ENCODE peak calls at places on chromosomes 12 and 14, in four cellular contexts. R is right lobe of liver, O is breast epithelium, M is astrocyte of the spinal cord. U is an unnamed sample.

GRCh38 chr12:87382959-87383591 is 646.1 kb downstream of the C12orf50 start:
- DNase-seq in O (no peak), R (no peak), M (no peak), U (no peak)

GRCh38 chr14:89344871-89345270 is 72.2 kb downstream of the FOXN3 start:
- DNase-seq in O (no peak), R (no peak), M (no peak), U (no peak)

GRCh38 chr12:21599143-21599999 is 5.3 kb downstream of the GYS2 start:
- DNase-seq in M (no peak), O (no peak), R (no peak), U (no peak)

GRCh38 chr14:77053046-77053841 is 24.7 kb upstream of the IRF2BPL start:
- DNase-seq in O (no peak), R (peak), M (peak), U (no peak)

GRCh38 chr12:55930771-55931316 is at the start of gene DGKA:
- DNase-seq in R (no peak), O (no peak), M (peak), U (no peak)

GRCh38 chr12:113424915-113425823 is 3.0 kb downstream of the SDSL start:
- DNase-seq in R (peak), O (no peak), M (peak), U (no peak)

GRCh38 chr12:12327802-12328201 is 22.2 kb downstream of the MANSC1 start:
- DNase-seq in M (peak), R (no peak), O (no peak), U (no peak)

GRCh38 chr12:92899388-92900001 is 29.6 kb downstream of the EEA1 start:
- DNase-seq in R (peak), O (peak), M (peak), U (peak)

GRCh38 chr14:68574906-68575305 is 218.0 kb downstream of the ZFP36L1 start:
- DNase-seq in M (peak), R (no peak), O (no peak), U (no peak)

GRCh38 chr12:79421236-79421740 is 269.5 kb downstream of the PAWR start:
- DNase-seq in M (no peak), O (no peak), R (no peak), U (no peak)

GRCh38 chr12:67590122-67590795 is 58.3 kb upstream of the DYRK2 start:
- DNase-seq in M (no peak), R (no peak), O (no peak), U (peak)

GRCh38 chr12:64618953-64619590 is 8.8 kb downstream of the RASSF3 start:
- DNase-seq in R (peak), M (peak), O (no peak), U (no peak)

GRCh38 chr12:4133636-4134433 is 139.7 kb upstream of the CCND2 start:
- DNase-seq in R (peak), O (no peak), M (no peak), U (no peak)

GRCh38 chr14:86196476-86196875 is 666.5 kb downstream of the FLRT2 start:
- DNase-seq in M (no peak), O (no peak), R (no peak), U (no peak)

GRCh38 chr14:44700184-44700583 is 193.1 kb upstream of the FSCB start:
- DNase-seq in R (no peak), O (no peak), M (peak), U (no peak)

GRCh38 chr12:96766232-96766631 is 140.8 kb upstream of the NEDD1 start:
- DNase-seq in O (no peak), R (no peak), M (no peak), U (no peak)

GRCh38 chr12:59023861-59024424 is 103.6 kb upstream of the LRIG3 start:
- DNase-seq in M (no peak), O (no peak), R (no peak), U (no peak)

GRCh38 chr14:74211945-74212580 is 27.2 kb upstream of the VSX2 start:
- DNase-seq in R (no peak), M (no peak), O (no peak), U (no peak)

GRCh38 chr14:74204481-74204880 is 34.8 kb upstream of the VSX2 start:
- DNase-seq in M (no peak), R (no peak), O (no peak), U (no peak)

GRCh38 chr14:74202113-74202512 is 37.1 kb upstream of the VSX2 start:
- DNase-seq in R (no peak), M (no peak), O (no peak), U (peak)

GRCh38 chr14:74203546-74203945 is 35.7 kb upstream of the VSX2 start:
- DNase-seq in R (no peak), O (no peak), M (no peak), U (peak)

GRCh38 chr14:74207943-74208342 is 31.3 kb upstream of the VSX2 start:
- DNase-seq in M (no peak), O (no peak), R (no peak), U (no peak)
- TF ChIP-seq CTCF in M (peak), O (no peak), R (no peak), U (no peak)

DNA sequence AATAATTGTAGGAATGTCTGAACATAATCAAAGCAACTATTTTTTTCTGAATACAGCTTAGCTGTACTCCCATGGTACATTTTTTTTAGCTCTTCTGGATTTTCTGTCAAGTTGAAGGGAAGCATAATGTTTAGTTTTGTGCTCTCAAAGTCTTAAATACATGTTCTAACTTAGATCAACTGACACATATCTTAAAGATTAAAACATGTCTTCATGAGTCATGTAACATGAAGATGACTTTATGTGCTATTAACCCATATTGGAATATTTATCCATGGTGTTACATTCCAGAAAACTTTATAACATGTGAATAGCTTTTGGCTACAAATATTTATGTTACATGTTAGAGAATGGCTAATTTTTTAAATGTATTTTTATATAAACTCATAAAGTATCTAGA is 255.7 kb downstream of the BTG1 start:
- DNase-seq in O (no peak), M (no peak), R (no peak), U (no peak)
- TF ChIP-seq CTCF in O (no peak), M (no peak), R (no peak), U (no peak)

GRCh38 chr14:104794641-104795467 is 694 bp downstream of the AKT1 start:
- DNase-seq in O (no peak), R (no peak), M (peak), U (no peak)
- TF ChIP-seq CTCF in O (no peak), R (no peak), M (no peak), U (no peak)

DNA sequence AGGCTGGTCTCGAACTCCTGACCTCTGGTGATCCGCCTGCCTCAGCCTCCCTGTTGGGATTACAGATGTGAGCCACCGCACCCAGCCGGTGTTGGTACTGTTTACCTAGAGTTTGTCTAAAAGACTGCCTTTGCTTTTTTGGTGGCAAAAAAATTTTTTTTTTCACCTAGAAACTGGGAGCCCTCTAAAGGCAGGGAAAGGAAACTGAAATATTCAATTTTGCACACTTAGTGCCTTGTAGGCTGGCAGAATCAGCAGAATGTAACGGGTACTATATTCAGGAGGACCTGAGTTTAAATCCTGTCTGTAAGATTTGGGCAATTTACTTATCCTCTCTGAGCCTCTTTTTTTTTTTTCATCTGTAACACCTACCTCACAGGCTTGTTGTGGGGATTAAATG is 43.6 kb downstream of the PAPLN start:
- DNase-seq in O (no peak), R (no peak), M (no peak), U (no peak)
- TF ChIP-seq CTCF in O (no peak), R (no peak), M (no peak), U (no peak)

GRCh38 chr14:104684449-104684821 is 5.0 kb upstream of the INF2 start:
- DNase-seq in O (no peak), R (no peak), M (no peak), U (no peak)

GRCh38 chr14:104683653-104684448 is 5.6 kb upstream of the INF2 start:
- DNase-seq in R (no peak), O (no peak), M (no peak), U (no peak)

GRCh38 chr14:104685998-104686610 is 3.3 kb upstream of the INF2 start:
- DNase-seq in R (no peak), M (no peak), O (no peak), U (no peak)

GRCh38 chr14:104686624-104687517 is 2.5 kb upstream of the INF2 start:
- DNase-seq in O (no peak), M (no peak), R (no peak), U (no peak)

DNA sequence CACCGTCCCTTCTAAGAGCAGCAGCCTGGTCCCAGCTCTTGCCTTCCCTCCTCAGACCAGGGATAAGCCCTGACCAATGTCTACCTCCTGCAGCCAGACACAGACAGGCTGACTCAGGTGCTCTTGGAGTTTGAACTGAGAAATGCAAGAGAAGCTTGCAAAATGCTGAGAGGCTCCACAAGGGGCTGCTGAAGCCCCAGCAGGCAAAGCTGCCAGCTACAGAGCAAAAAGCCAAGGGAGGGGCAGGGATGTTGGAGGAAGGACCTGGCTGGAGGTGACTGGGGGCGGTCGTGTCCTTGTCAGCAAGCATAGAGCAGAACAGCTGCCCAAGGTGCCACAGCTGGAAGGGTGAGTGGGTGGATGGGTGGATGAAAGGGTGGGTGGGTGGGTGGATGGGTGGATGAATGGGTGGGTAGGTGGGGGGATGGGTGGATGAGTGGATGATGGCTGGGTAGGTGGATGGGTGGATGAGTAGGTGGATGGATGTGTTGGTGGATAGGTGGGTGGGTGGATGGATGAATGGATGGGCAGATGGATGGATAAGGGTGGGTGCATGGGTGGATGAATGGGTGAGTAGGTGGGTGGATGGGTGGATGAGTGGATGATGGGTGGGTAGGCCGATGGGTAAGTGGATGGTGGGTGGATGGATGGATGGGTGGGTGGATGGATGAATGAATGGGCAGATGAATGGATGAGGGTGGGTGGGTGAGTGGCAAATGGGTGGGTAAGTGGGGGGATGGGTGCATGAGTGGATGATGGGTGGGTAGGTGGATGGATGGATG is 4.0 kb upstream of the INF2 start:
- DNase-seq in R (no peak), O (no peak), M (no peak), U (no peak)
- TF ChIP-seq CTCF in R (no peak), O (no peak), M (peak), U (no peak)

GRCh38 chr12:85448548-85449139 is 168.6 kb downstream of the ALX1 start:
- DNase-seq in M (peak), O (no peak), R (no peak), U (no peak)
- TF ChIP-seq CTCF in M (peak), O (no peak), R (peak), U (peak)

U was measured in esophagus muscularis mucosa.